ENCODE peak calls at places on chromosome 15, in six cellular contexts. A, Y, F, Q, K and N are unnamed samples. For H3K36me3, the result is how much of the 10 kb centered on the place peaks cover.

GRCh38 chr15:100249096-100249815 is 92.5 kb downstream of the ADAMTS17 start:
- DNase-seq in F (peak), Q (peak), Y (no peak), A (no peak), K (peak), N (no peak)

GRCh38 chr15:39083213-39083612 is 497.7 kb upstream of the THBS1 start:
- DNase-seq in A (no peak), K (no peak), Y (no peak), Q (no peak), F (no peak), N (no peak)

GRCh38 chr15:75578206-75578947 is 738 bp downstream of the PTPN9 start:
- DNase-seq in A (no peak), F (no peak), Q (peak), K (no peak), Y (no peak), N (peak)

GRCh38 chr15:71080705-71081104 is 34.6 kb upstream of the THSD4 start:
- DNase-seq in K (no peak), A (no peak), F (no peak), Q (no peak), Y (no peak), N (no peak)

GRCh38 chr15:51289290-51289689 is 49.1 kb downstream of the CYP19A1 start:
- DNase-seq in A (no peak), K (no peak), Q (no peak), Y (no peak), F (no peak), N (no peak)

GRCh38 chr15:40855706-40856234 is 11.9 kb downstream of the SPINT1 start:
- DNase-seq in A (peak), Y (no peak), Q (no peak), F (no peak), K (no peak), N (no peak)

GRCh38 chr15:51828621-51829359 is 663 bp upstream of the TMOD3 start:
- DNase-seq in F (no peak), A (no peak), Q (no peak), K (no peak), Y (no peak), N (no peak)

GRCh38 chr15:35519536-35520149 is 26.3 kb downstream of the DPH6 start:
- DNase-seq in K (no peak), F (no peak), Q (no peak), A (no peak), Y (peak), N (no peak)

GRCh38 chr15:50675524-50676144 is 11.0 kb downstream of the TRPM7 start:
- DNase-seq in A (no peak), Y (no peak), Q (no peak), K (no peak), F (no peak), N (no peak)

GRCh38 chr15:49423021-49423420 is at the start of gene FGF7:
- DNase-seq in Q (no peak), K (no peak), F (no peak), A (no peak), Y (no peak), N (no peak)

GRCh38 chr15:98855067-98855814 is 152.4 kb downstream of the PGPEP1L start:
- DNase-seq in A (no peak), Y (no peak), K (no peak), Q (no peak), F (no peak), N (no peak)
- H3K27ac ChIP-seq in A (no peak), Y (no peak), K (peak), Q (peak), F (peak), N (no peak)

DNA sequence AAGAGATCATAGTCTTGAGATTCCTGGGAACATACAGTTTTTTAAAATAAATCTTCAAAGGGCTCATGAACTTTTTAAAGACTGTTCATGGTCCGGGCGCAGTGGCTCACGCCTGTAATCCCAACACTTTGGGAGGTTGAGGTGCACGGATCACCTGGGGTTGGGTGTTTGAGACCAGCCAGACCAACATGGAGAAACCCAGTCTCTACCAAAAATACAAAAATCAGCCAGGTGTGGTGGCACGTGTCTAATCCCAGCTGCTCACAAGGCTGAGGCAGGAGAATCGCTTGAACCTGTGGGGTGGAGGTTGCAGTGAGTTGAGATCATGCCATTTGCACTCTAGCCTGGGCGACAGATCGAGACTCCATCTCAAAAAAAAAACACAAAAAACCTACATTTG is 41.4 kb upstream of the EIF3J start:
- DNase-seq in K (no peak), F (no peak), Q (no peak), Y (no peak), A (no peak), N (no peak)
- H3K36me3 ChIP-seq in K (half or more), F (under half), Q (under half), Y (under half), A (under half), N (under half)

GRCh38 chr15:59243622-59244021 is 37.0 kb downstream of the LDHAL6B start:
- DNase-seq in Q (no peak), A (no peak), K (no peak), F (no peak), Y (no peak), N (no peak)
- TF ChIP-seq CTCF in Q (no peak), A (no peak), K (no peak), F (no peak), Y (no peak), N (no peak)

GRCh38 chr15:89004726-89005030 is 83.6 kb upstream of the ABHD2 start:
- DNase-seq in A (no peak), Q (no peak), Y (no peak), F (no peak), K (no peak), N (no peak)

GRCh38 chr15:89002281-89002761 is 85.9 kb upstream of the ABHD2 start:
- DNase-seq in Y (peak), K (no peak), F (no peak), A (no peak), Q (no peak), N (no peak)

GRCh38 chr15:88998980-88999713 is 86.0 kb upstream of the MFGE8 start:
- DNase-seq in K (no peak), Y (no peak), F (no peak), A (no peak), Q (no peak), N (no peak)

GRCh38 chr15:89003865-89004725 is 84.2 kb upstream of the ABHD2 start:
- DNase-seq in Q (peak), K (no peak), A (no peak), Y (peak), F (peak), N (peak)

GRCh38 chr15:89002830-89003229 is 85.4 kb upstream of the ABHD2 start:
- DNase-seq in A (no peak), Q (no peak), F (no peak), K (no peak), Y (no peak), N (no peak)
- H3K27ac ChIP-seq in A (no peak), Q (no peak), F (no peak), K (no peak), Y (peak), N (no peak)